ENCODE peak calls at places on chromosomes 1 and 21, in four cellular contexts. B is H1, I is trophoblast cell, A is mesenchymal stem cell. W is an unnamed sample.

GRCh38 chr1:169576241-169576933 is 9.9 kb downstream of the F5 start:
- DNase-seq in I (no peak), A (no peak), B (no peak), W (no peak)

GRCh38 chr1:164675342-164675904 is 116.4 kb downstream of the PBX1 start:
- DNase-seq in B (no peak), I (no peak), A (no peak), W (no peak)

GRCh38 chr21:17780539-17780938 is 38.6 kb downstream of the C21orf91 start:
- DNase-seq in I (peak), A (no peak), B (no peak), W (no peak)

GRCh38 chr1:41371630-41372599 is 10.7 kb downstream of the FOXO6 start:
- DNase-seq in A (no peak), I (peak), B (peak), W (no peak)

GRCh38 chr1:38489844-38490270 is 369.7 kb downstream of the RRAGC start:
- DNase-seq in B (peak), I (no peak), A (no peak), W (no peak)

GRCh38 chr1:166170726-166171125 is 3.9 kb upstream of the FAM78B start:
- DNase-seq in I (no peak), A (no peak), B (no peak), W (no peak)

GRCh38 chr1:68383092-68383491 is 66.7 kb downstream of the RPE65 start:
- DNase-seq in B (no peak), I (no peak), A (no peak), W (no peak)

GRCh38 chr1:219323426-219323825 is 149.7 kb downstream of the LYPLAL1 start:
- DNase-seq in I (no peak), B (no peak), A (no peak), W (no peak)

GRCh38 chr21:26850116-26850643 is 5.0 kb upstream of the ADAMTS1 start:
- DNase-seq in I (no peak), A (peak), B (no peak), W (peak)

GRCh38 chr1:77031101-77031662 is 163.9 kb downstream of the ST6GALNAC5 start:
- DNase-seq in B (no peak), A (peak), I (no peak), W (no peak)

GRCh38 chr1:80657048-80657653 is 1143.6 kb upstream of the ADGRL2 start:
- DNase-seq in I (no peak), B (no peak), A (peak), W (no peak)

GRCh38 chr1:40708750-40709099 is 17.2 kb downstream of the NFYC start:
- DNase-seq in I (no peak), A (peak), B (no peak), W (no peak)

GRCh38 chr1:157219182-157219581 is 81.0 kb upstream of the ETV3 start:
- DNase-seq in B (no peak), A (no peak), I (no peak), W (no peak)

GRCh38 chr1:231557898-231558710 is 29.6 kb downstream of the TSNAX start:
- DNase-seq in B (no peak), I (no peak), A (peak), W (no peak)

GRCh38 chr1:44672254-44672955 is 1.9 kb downstream of the TMEM53 start:
- DNase-seq in A (peak), B (peak), I (no peak), W (no peak)

GRCh38 chr1:219582310-219582709 is 30.6 kb downstream of the ZC3H11B start:
- DNase-seq in B (no peak), A (peak), I (no peak), W (no peak)

GRCh38 chr1:205313681-205314308 is 7.8 kb downstream of the NUAK2 start:
- DNase-seq in B (peak), I (no peak), A (peak), W (peak)

GRCh38 chr1:23590058-23590783 is 30.9 kb upstream of the ID3 start:
- DNase-seq in I (no peak), A (no peak), B (no peak), W (no peak)

GRCh38 chr1:236421022-236421421 is 26.9 kb downstream of the EDARADD start:
- DNase-seq in B (no peak), A (peak), I (peak), W (no peak)

GRCh38 chr1:209076688-209077087 is 506.8 kb upstream of the CAMK1G start:
- DNase-seq in B (peak), A (no peak), I (no peak), W (no peak)

GRCh38 chr1:242523282-242523967 is 1.1 kb downstream of the PLD5 start:
- DNase-seq in B (no peak), A (no peak), I (no peak), W (peak)

GRCh38 chr1:201731592-201731991 is 97.4 kb upstream of the IPO9 start:
- DNase-seq in I (no peak), B (no peak), A (peak), W (no peak)

GRCh38 chr1:228860911-228861829 is 125.9 kb downstream of the RHOU start:
- DNase-seq in A (peak), I (peak), B (no peak), W (no peak)

GRCh38 chr1:45327644-45328515 is 1.2 kb downstream of the HPDL start:
- DNase-seq in B (no peak), A (no peak), I (no peak), W (no peak)

GRCh38 chr1:171817511-171818265 is 23.6 kb upstream of the DNM3 start:
- DNase-seq in I (peak), A (peak), B (no peak), W (no peak)

GRCh38 chr1:18635833-18636671 is 5.4 kb downstream of the PAX7 start:
- DNase-seq in A (no peak), B (no peak), I (peak), W (no peak)

GRCh38 chr1:109529895-109530456 is 9.7 kb upstream of the GPR61 start:
- DNase-seq in I (no peak), A (no peak), B (no peak), W (no peak)

GRCh38 chr21:35579520-35580293 is 480.6 kb downstream of the SETD4 start:
- DNase-seq in I (no peak), B (no peak), A (no peak), W (no peak)

GRCh38 chr1:240797050-240797449 is 185.1 kb upstream of the GREM2 start:
- DNase-seq in A (no peak), B (no peak), I (peak), W (no peak)

GRCh38 chr1:41776896-41777431 is 141.8 kb downstream of the HIVEP3 start:
- DNase-seq in A (no peak), I (no peak), B (no peak), W (no peak)

GRCh38 chr1:31483012-31483946 is 70.3 kb downstream of the SERINC2 start:
- DNase-seq in I (peak), A (peak), B (no peak), W (no peak)

GRCh38 chr21:34022557-34023335 is 50.6 kb upstream of the MRPS6 start:
- DNase-seq in B (no peak), I (no peak), A (no peak), W (no peak)
- H2BK12ac ChIP-seq in B (no peak), I (no peak), A (no peak), W (no peak)

DNA sequence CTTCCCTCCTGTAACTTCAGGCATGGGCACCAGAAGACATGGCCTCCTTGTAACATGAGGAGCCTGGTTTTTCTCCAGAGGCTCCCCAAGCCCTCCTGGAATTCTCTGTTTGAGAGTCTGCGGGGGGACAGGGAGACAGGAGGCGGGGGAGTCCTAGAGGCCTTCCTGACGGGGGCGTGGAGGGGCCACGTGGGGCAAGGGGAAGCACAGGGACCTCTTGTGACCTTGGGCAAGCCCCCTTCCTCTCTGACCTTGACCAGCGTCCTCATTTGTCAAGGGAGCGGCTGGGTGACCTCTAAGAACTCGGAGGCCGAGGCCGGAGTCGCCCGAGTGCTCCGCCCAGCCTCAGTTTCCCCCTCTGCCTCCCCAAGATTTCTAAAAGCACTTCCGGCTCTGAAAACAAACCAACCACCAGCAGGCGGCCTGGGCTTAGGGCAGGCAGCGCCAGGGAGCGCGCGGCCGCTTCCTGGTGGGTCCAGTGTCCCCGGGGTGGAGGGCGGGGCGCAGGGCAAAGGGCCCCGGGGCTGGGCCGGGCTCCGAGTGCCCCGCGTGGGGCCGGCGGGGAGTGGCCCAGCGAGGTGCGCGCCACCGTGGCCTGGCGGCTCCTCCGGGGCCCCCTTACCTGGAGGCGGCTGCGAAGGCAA is 361 bp downstream of the TMCO4 start:
- DNase-seq in I (peak), B (no peak), A (peak), W (no peak)
- H2BK5ac ChIP-seq in I (no peak), B (no peak), A (peak), W (no peak)

GRCh38 chr1:15150376-15150775 is 3.2 kb upstream of the TMEM51 start:
- DNase-seq in B (no peak), I (no peak), A (no peak), W (no peak)
- H3K4me3 ChIP-seq in B (no peak), I (no peak), A (no peak), W (no peak)

GRCh38 chr1:35555212-35555584 is 2.0 kb downstream of the KIAA0319L start:
- DNase-seq in I (no peak), A (no peak), B (no peak), W (no peak)
- H2BK12ac ChIP-seq in I (no peak), A (no peak), B (peak), W (no peak)

GRCh38 chr21:46078322-46078981 is 19.5 kb upstream of the COL6A2 start:
- DNase-seq in A (no peak), B (no peak), I (no peak), W (no peak)
- H2BK5ac ChIP-seq in A (no peak), B (no peak), I (no peak), W (no peak)